ENCODE peak calls at places on chromosomes 6 and 20, in eight cellular contexts. One of them, this sample, is unnamed.

GRCh38 chr6:113018351-113019151 is 671.4 kb downstream of the RFPL4B start:
- DNase-seq in ovary: peak
- DNase-seq in lower lobe of right lung: no peak
- DNase-seq in endothelial cell: no peak
- DNase-seq in foreskin fibroblast: peak
- DNase-seq in DND-41: no peak
- DNase-seq in A549: no peak
- DNase-seq in psoas muscle: no peak
- DNase-seq in this sample: no peak

GRCh38 chr6:42783177-42783875 is 1.5 kb downstream of the BICRAL start:
- DNase-seq in ovary: peak
- DNase-seq in lower lobe of right lung: peak
- DNase-seq in endothelial cell: peak
- DNase-seq in foreskin fibroblast: peak
- DNase-seq in DND-41: peak
- DNase-seq in A549: peak
- DNase-seq in psoas muscle: peak
- DNase-seq in this sample: peak

GRCh38 chr6:24664049-24664987 is 2.4 kb downstream of the TDP2 start:
- DNase-seq in ovary: no peak
- DNase-seq in lower lobe of right lung: no peak
- DNase-seq in endothelial cell: no peak
- DNase-seq in foreskin fibroblast: no peak
- DNase-seq in DND-41: no peak
- DNase-seq in A549: no peak
- DNase-seq in psoas muscle: no peak
- DNase-seq in this sample: no peak

GRCh38 chr6:3522561-3523287 is 65.9 kb upstream of the SLC22A23 start:
- DNase-seq in ovary: no peak
- DNase-seq in lower lobe of right lung: no peak
- DNase-seq in endothelial cell: no peak
- DNase-seq in foreskin fibroblast: peak
- DNase-seq in DND-41: no peak
- DNase-seq in A549: peak
- DNase-seq in psoas muscle: no peak
- DNase-seq in this sample: no peak

GRCh38 chr6:112877134-112878100 is 530.3 kb downstream of the RFPL4B start:
- DNase-seq in ovary: no peak
- DNase-seq in lower lobe of right lung: no peak
- DNase-seq in endothelial cell: no peak
- DNase-seq in foreskin fibroblast: peak
- DNase-seq in DND-41: no peak
- DNase-seq in A549: peak
- DNase-seq in psoas muscle: no peak
- DNase-seq in this sample: no peak

GRCh38 chr6:151493495-151494234 is at the start of gene CCDC170:
- DNase-seq in ovary: peak
- DNase-seq in lower lobe of right lung: peak
- DNase-seq in endothelial cell: peak
- DNase-seq in foreskin fibroblast: peak
- DNase-seq in DND-41: no peak
- DNase-seq in A549: peak
- DNase-seq in psoas muscle: peak
- DNase-seq in this sample: peak

GRCh38 chr20:4544765-4545164 is 176.9 kb upstream of the PRND start:
- DNase-seq in ovary: no peak
- DNase-seq in lower lobe of right lung: no peak
- DNase-seq in endothelial cell: no peak
- DNase-seq in foreskin fibroblast: peak
- DNase-seq in DND-41: no peak
- DNase-seq in A549: no peak
- DNase-seq in psoas muscle: no peak
- DNase-seq in this sample: no peak

GRCh38 chr20:25299801-25300200 is 51.9 kb downstream of the PYGB start:
- DNase-seq in ovary: no peak
- DNase-seq in lower lobe of right lung: no peak
- DNase-seq in endothelial cell: no peak
- DNase-seq in foreskin fibroblast: peak
- DNase-seq in DND-41: no peak
- DNase-seq in A549: no peak
- DNase-seq in psoas muscle: no peak
- DNase-seq in this sample: no peak

GRCh38 chr6:4358414-4359107 is 223.2 kb upstream of the ECI2 start:
- DNase-seq in ovary: peak
- DNase-seq in lower lobe of right lung: peak
- DNase-seq in endothelial cell: no peak
- DNase-seq in foreskin fibroblast: peak
- DNase-seq in DND-41: no peak
- DNase-seq in A549: peak
- DNase-seq in psoas muscle: peak
- DNase-seq in this sample: peak

GRCh38 chr20:6501061-6501460 is 266.4 kb upstream of the BMP2 start:
- DNase-seq in ovary: no peak
- DNase-seq in lower lobe of right lung: no peak
- DNase-seq in endothelial cell: no peak
- DNase-seq in foreskin fibroblast: peak
- DNase-seq in DND-41: no peak
- DNase-seq in A549: peak
- DNase-seq in psoas muscle: no peak
- DNase-seq in this sample: no peak

GRCh38 chr6:11535801-11536230 is 1.7 kb upstream of the TMEM170B start:
- DNase-seq in ovary: no peak
- DNase-seq in lower lobe of right lung: no peak
- DNase-seq in endothelial cell: peak
- DNase-seq in foreskin fibroblast: peak
- DNase-seq in DND-41: peak
- DNase-seq in A549: no peak
- DNase-seq in psoas muscle: no peak
- DNase-seq in this sample: peak

GRCh38 chr6:35754452-35755321 is 17.9 kb downstream of the ARMC12 start:
- DNase-seq in ovary: no peak
- DNase-seq in lower lobe of right lung: no peak
- DNase-seq in endothelial cell: no peak
- DNase-seq in foreskin fibroblast: peak
- DNase-seq in DND-41: no peak
- DNase-seq in A549: no peak
- DNase-seq in psoas muscle: no peak
- DNase-seq in this sample: no peak

GRCh38 chr6:35752330-35752729 is 15.5 kb downstream of the ARMC12 start:
- DNase-seq in ovary: no peak
- DNase-seq in lower lobe of right lung: no peak
- DNase-seq in endothelial cell: no peak
- DNase-seq in foreskin fibroblast: no peak
- DNase-seq in DND-41: no peak
- DNase-seq in A549: no peak
- DNase-seq in psoas muscle: no peak
- DNase-seq in this sample: no peak

GRCh38 chr6:35759401-35759800 is 17.0 kb upstream of the CLPSL2 start:
- DNase-seq in ovary: no peak
- DNase-seq in lower lobe of right lung: no peak
- DNase-seq in endothelial cell: no peak
- DNase-seq in foreskin fibroblast: no peak
- DNase-seq in DND-41: no peak
- DNase-seq in A549: no peak
- DNase-seq in psoas muscle: no peak
- DNase-seq in this sample: no peak

GRCh38 chr6:35755525-35755924 is 18.7 kb downstream of the ARMC12 start:
- DNase-seq in ovary: no peak
- DNase-seq in lower lobe of right lung: no peak
- DNase-seq in endothelial cell: no peak
- DNase-seq in foreskin fibroblast: no peak
- DNase-seq in DND-41: no peak
- DNase-seq in A549: no peak
- DNase-seq in psoas muscle: no peak
- DNase-seq in this sample: no peak

GRCh38 chr6:35757461-35758123 is 18.8 kb upstream of the CLPSL2 start:
- DNase-seq in ovary: no peak
- DNase-seq in lower lobe of right lung: no peak
- DNase-seq in endothelial cell: peak
- DNase-seq in foreskin fibroblast: peak
- DNase-seq in DND-41: no peak
- DNase-seq in A549: peak
- DNase-seq in psoas muscle: no peak
- DNase-seq in this sample: peak
- TF ChIP-seq CTCF in ovary: no peak
- TF ChIP-seq CTCF in lower lobe of right lung: no peak
- TF ChIP-seq CTCF in endothelial cell: no peak
- TF ChIP-seq CTCF in foreskin fibroblast: peak
- TF ChIP-seq CTCF in DND-41: peak
- TF ChIP-seq CTCF in A549: peak
- TF ChIP-seq CTCF in psoas muscle: no peak
- TF ChIP-seq CTCF in this sample: peak

GRCh38 chr6:96721227-96721626 is 116.0 kb downstream of the GPR63 start:
- DNase-seq in ovary: no peak
- DNase-seq in lower lobe of right lung: no peak
- DNase-seq in endothelial cell: no peak
- DNase-seq in foreskin fibroblast: no peak
- DNase-seq in DND-41: no peak
- DNase-seq in A549: peak
- DNase-seq in psoas muscle: no peak
- DNase-seq in this sample: no peak

GRCh38 chr6:96716221-96716620 is 121.1 kb downstream of the GPR63 start:
- DNase-seq in ovary: no peak
- DNase-seq in lower lobe of right lung: no peak
- DNase-seq in endothelial cell: no peak
- DNase-seq in foreskin fibroblast: no peak
- DNase-seq in DND-41: no peak
- DNase-seq in A549: no peak
- DNase-seq in psoas muscle: no peak
- DNase-seq in this sample: no peak
- TF ChIP-seq CTCF in ovary: no peak
- TF ChIP-seq CTCF in lower lobe of right lung: no peak
- TF ChIP-seq CTCF in endothelial cell: no peak
- TF ChIP-seq CTCF in foreskin fibroblast: no peak
- TF ChIP-seq CTCF in DND-41: no peak
- TF ChIP-seq CTCF in A549: no peak
- TF ChIP-seq CTCF in psoas muscle: no peak
- TF ChIP-seq CTCF in this sample: no peak

GRCh38 chr20:63541371-63541770 is 4.2 kb upstream of the PTK6 start:
- DNase-seq in ovary: no peak
- DNase-seq in lower lobe of right lung: no peak
- DNase-seq in endothelial cell: no peak
- DNase-seq in foreskin fibroblast: no peak
- DNase-seq in DND-41: no peak
- DNase-seq in A549: no peak
- DNase-seq in psoas muscle: no peak
- DNase-seq in this sample: no peak

GRCh38 chr20:63542696-63543095 is 4.9 kb downstream of the SRMS start:
- DNase-seq in ovary: no peak
- DNase-seq in lower lobe of right lung: no peak
- DNase-seq in endothelial cell: no peak
- DNase-seq in foreskin fibroblast: no peak
- DNase-seq in DND-41: no peak
- DNase-seq in A549: no peak
- DNase-seq in psoas muscle: no peak
- DNase-seq in this sample: no peak

GRCh38 chr20:63543131-63543530 is 4.4 kb downstream of the SRMS start:
- DNase-seq in ovary: no peak
- DNase-seq in lower lobe of right lung: no peak
- DNase-seq in endothelial cell: no peak
- DNase-seq in foreskin fibroblast: no peak
- DNase-seq in DND-41: no peak
- DNase-seq in A549: no peak
- DNase-seq in psoas muscle: no peak
- DNase-seq in this sample: no peak

GRCh38 chr20:63540417-63541186 is 3.4 kb upstream of the PTK6 start:
- DNase-seq in ovary: no peak
- DNase-seq in lower lobe of right lung: no peak
- DNase-seq in endothelial cell: no peak
- DNase-seq in foreskin fibroblast: peak
- DNase-seq in DND-41: no peak
- DNase-seq in A549: no peak
- DNase-seq in psoas muscle: no peak
- DNase-seq in this sample: no peak

DNA sequence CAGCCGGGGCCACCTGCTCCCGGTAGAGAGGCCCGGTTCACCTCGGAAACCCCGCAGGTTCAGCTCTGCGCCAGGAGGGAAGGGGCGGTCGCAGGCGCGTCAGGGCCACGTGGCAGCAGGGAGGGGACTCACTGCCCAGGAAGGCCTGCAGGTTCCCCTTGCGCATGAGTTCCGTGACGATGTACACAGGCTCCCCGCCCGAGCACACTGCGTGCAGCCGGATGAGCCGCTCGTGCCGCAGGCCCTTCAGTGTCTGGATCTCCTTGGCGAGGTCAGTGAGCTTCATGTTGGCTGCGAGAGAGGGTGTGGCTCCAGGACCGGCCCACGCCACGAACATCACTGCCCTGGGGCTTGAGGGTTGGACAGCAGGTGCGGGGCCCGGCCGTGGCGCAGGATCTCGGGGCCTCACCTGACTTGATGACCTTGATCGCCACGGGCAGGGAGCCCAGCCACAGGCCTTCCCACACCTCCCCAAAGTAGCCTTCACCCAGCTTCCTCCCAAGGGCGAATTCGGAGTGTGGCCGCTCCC is 4.9 kb upstream of the PTK6 start:
- DNase-seq in ovary: no peak
- DNase-seq in lower lobe of right lung: no peak
- DNase-seq in endothelial cell: no peak
- DNase-seq in foreskin fibroblast: no peak
- DNase-seq in DND-41: no peak
- DNase-seq in A549: no peak
- DNase-seq in psoas muscle: no peak
- DNase-seq in this sample: no peak
- TF ChIP-seq CTCF in ovary: no peak
- TF ChIP-seq CTCF in lower lobe of right lung: no peak
- TF ChIP-seq CTCF in endothelial cell: no peak
- TF ChIP-seq CTCF in foreskin fibroblast: no peak
- TF ChIP-seq CTCF in DND-41: no peak
- TF ChIP-seq CTCF in A549: no peak
- TF ChIP-seq CTCF in psoas muscle: no peak
- TF ChIP-seq CTCF in this sample: no peak

DNA sequence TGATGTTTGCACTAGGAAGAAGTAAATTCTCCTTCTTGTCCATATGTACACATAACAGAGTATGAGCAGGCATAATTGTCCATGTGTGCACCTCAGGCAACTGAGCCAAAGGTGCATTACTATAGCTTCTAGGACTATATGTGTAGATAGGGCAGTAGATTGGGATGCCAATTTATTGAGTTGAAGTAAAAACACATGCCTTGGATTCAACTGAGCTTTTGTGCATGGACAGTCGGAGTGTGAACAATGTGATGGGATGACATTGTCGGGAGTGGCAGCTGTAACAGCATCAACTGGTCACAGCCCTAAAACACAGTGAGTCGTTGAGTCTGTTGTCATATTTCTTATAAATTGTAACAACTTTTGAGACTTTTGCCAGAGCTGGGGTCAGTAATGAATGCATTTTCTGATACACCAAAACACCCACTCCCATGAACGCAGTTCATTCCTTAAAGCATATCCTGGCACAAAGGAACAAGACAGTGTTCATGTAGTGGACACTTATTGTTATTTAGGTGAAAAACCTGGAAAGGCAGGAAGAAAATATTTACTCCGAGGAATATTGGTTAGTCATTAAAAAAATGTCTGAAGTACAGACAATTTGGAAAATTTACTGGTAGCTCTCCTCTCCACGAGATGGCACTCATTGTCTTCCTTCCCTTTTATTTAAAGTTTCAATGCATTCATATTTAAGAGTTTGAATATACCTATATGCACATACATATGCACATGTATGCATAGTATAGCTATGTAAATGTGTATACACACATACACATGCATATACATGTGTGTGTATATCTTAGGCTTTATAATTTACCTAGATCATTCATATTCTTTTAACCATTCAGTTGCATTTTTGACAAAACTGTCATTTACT is 302.0 kb upstream of the STXBP5 start:
- DNase-seq in ovary: no peak
- DNase-seq in lower lobe of right lung: no peak
- DNase-seq in endothelial cell: no peak
- DNase-seq in foreskin fibroblast: peak
- DNase-seq in DND-41: no peak
- DNase-seq in A549: no peak
- DNase-seq in psoas muscle: no peak
- DNase-seq in this sample: no peak
- TF ChIP-seq CTCF in ovary: no peak
- TF ChIP-seq CTCF in lower lobe of right lung: no peak
- TF ChIP-seq CTCF in endothelial cell: no peak
- TF ChIP-seq CTCF in foreskin fibroblast: peak
- TF ChIP-seq CTCF in DND-41: peak
- TF ChIP-seq CTCF in A549: peak
- TF ChIP-seq CTCF in psoas muscle: no peak
- TF ChIP-seq CTCF in this sample: no peak